ENCODE peak calls at places on chromosomes 6 and 20, in six cellular contexts. H, E, P, M, N and I are unnamed samples.

GRCh38 chr6:111663692-111664564 is 58.2 kb upstream of the TRAF3IP2 start:
- DNase-seq in H (peak; percentile 97), E (peak; percentile 38), P (peak; percentile 74), M (no peak), N (peak; percentile 74), I (no peak)

GRCh38 chr6:56155634-56156141 is 91.7 kb downstream of the COL21A1 start:
- DNase-seq in H (no peak), N (no peak), M (no peak), P (no peak), E (no peak), I (no peak)

GRCh38 chr20:62356143-62356947 is 10.8 kb downstream of the LAMA5 start:
- DNase-seq in E (no peak), H (peak; percentile 55), N (peak; percentile 61), P (peak; percentile 80), M (no peak), I (no peak)

GRCh38 chr6:111939902-111940301 is 66.7 kb upstream of the FYN start:
- DNase-seq in M (no peak), N (no peak), E (no peak), P (no peak), H (no peak), I (no peak)

GRCh38 chr6:336159-337114 is 44.1 kb downstream of the DUSP22 start:
- DNase-seq in M (no peak), N (peak; percentile 12), P (peak; percentile 50), E (no peak), H (no peak), I (no peak)

GRCh38 chr6:144215402-144215931 is 65.2 kb downstream of the STX11 start:
- DNase-seq in P (peak; percentile 64), N (peak; percentile 34), M (peak; percentile 53), H (peak; percentile 52), E (no peak), I (peak; percentile 22)

GRCh38 chr6:22785036-22785435 is 215.7 kb downstream of the HDGFL1 start:
- DNase-seq in M (no peak), P (no peak), N (no peak), E (peak; percentile 38), H (no peak), I (peak; percentile 23)

GRCh38 chr6:156771047-156771446 is 6.1 kb upstream of the ARID1B start:
- DNase-seq in N (no peak), H (no peak), P (no peak), E (peak; percentile 47), M (no peak), I (no peak)

GRCh38 chr6:33978593-33979150 is 167.2 kb downstream of the GRM4 start:
- DNase-seq in E (no peak), H (peak; percentile 52), M (peak; percentile 40), N (no peak), P (no peak), I (peak; percentile 3)

GRCh38 chr20:53914861-53915458 is 155.4 kb downstream of the BCAS1 start:
- DNase-seq in E (no peak), H (peak; percentile 59), P (no peak), M (no peak), N (no peak), I (no peak)
- H3K4me3 ChIP-seq in E (no peak overlapping the region), H (peak overlapping the region; percentile 87), P (peak overlapping the region; percentile 20), M (peak overlapping the region; percentile 53), N (peak overlapping the region; percentile 74), I (peak overlapping the region; percentile 29)

GRCh38 chr6:36836771-36837339 is 2.4 kb downstream of the CPNE5 start:
- DNase-seq in M (no peak), E (no peak), H (no peak), N (no peak), P (no peak), I (no peak)
- H3K27me3 ChIP-seq in M (peaks cover 15% of the 10 kb centered on the region), E (peaks cover 59% of the 10 kb centered on the region), H (peaks cover 71% of the 10 kb centered on the region), N (peaks cover 20% of the 10 kb centered on the region), P (no peaks in the 10 kb centered on the region), I (peaks cover 5% of the 10 kb centered on the region)

DNA sequence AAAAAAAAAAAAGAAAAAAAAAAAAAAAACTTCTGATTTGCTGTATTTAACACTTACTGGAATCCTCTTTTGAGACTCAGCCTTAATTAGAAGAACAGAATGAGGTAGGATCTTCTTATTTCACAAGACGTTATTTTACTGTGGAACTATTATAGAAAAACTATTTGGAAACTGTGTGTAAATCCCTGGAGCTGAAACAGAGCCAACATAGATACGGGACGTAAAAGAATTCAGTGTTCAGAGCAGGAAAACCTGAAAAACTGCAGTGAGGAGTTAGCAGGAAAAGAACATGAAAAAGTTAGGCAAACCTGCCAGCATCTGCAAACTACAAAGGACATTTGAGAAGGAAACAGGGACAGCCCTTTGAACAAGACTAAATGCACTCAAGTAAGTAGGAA is 3.4 kb upstream of the ZNF217 start:
- DNase-seq in P (no peak), N (no peak), M (peak; percentile 27), E (no peak), H (peak; percentile 39), I (peak; percentile 2)
- H3K4me3 ChIP-seq in P (no peak overlapping the region), N (no peak overlapping the region), M (peak overlapping the region; percentile 12), E (no peak overlapping the region), H (peak overlapping the region; percentile 100), I (no peak overlapping the region)

DNA sequence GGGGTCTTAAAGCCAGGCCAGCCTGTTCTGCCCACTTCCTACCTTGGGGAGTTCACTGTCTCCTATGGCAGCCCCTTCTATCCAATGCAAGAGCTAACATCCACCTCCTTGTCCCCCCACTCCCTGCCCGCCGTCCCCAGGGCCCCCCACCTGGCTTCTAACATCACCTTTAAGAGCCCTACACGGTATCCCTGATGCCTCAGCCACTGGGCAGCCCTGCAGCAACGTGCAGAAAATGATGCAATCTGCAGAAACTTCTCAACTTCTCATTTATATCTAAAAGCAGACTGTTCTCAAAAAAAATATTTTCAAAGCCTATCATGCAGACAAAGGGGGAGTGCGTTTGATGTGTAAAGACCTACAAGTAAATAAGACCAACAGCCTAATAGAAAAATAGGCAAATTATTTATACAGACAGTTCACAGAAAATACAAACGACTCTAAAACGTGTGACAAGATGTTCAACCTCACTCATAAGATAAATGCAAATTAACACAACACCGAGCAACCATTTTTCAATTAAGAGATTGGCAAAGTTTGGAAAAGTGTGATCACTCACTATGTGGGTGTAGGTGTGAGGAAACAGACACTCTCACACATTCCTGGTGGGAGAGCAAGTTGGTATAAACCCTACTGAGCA is 15.2 kb upstream of the HCK start:
- DNase-seq in M (no peak), E (peak; percentile 47), N (no peak), P (no peak), H (no peak), I (no peak)
- H3K27me3 ChIP-seq in M (no peaks in the 10 kb centered on the region), E (peaks cover 73% of the 10 kb centered on the region), N (peaks cover 44% of the 10 kb centered on the region), P (no peaks in the 10 kb centered on the region), H (peaks cover 17% of the 10 kb centered on the region), I (peaks cover 18% of the 10 kb centered on the region)

GRCh38 chr6:54718541-54719023 is 128.0 kb upstream of the FAM83B start:
- DNase-seq in H (no peak), M (peak; percentile 64), E (no peak), N (no peak), P (no peak), I (peak; percentile 64)
- H3K4me3 ChIP-seq in H (peak overlapping the region; percentile 24), M (no peak overlapping the region), E (no peak overlapping the region), N (no peak overlapping the region), P (no peak overlapping the region), I (no peak overlapping the region)

GRCh38 chr6:114810468-114810867 is 467.6 kb upstream of the HS3ST5 start:
- DNase-seq in N (no peak), P (no peak), E (no peak), M (no peak), H (no peak), I (no peak)
- H3K27me3 ChIP-seq in N (no peaks in the 10 kb centered on the region), P (no peaks in the 10 kb centered on the region), E (no peaks in the 10 kb centered on the region), M (no peaks in the 10 kb centered on the region), H (no peaks in the 10 kb centered on the region), I (no peaks in the 10 kb centered on the region)

GRCh38 chr6:107822154-107823046 is 1.7 kb downstream of the SCML4 start:
- DNase-seq in N (no peak), M (no peak), E (no peak), P (no peak), H (peak; percentile 35), I (no peak)

GRCh38 chr6:107819976-107820551 is 4.0 kb downstream of the SCML4 start:
- DNase-seq in H (peak; percentile 74), E (peak; percentile 1), P (no peak), N (no peak), M (no peak), I (no peak)

GRCh38 chr6:107821591-107821990 is 2.5 kb downstream of the SCML4 start:
- DNase-seq in P (no peak), E (no peak), N (no peak), H (peak; percentile 40), M (no peak), I (no peak)

GRCh38 chr6:107819217-107819616 is 4.9 kb downstream of the SCML4 start:
- DNase-seq in M (no peak), E (no peak), P (no peak), N (no peak), H (peak; percentile 5), I (no peak)

GRCh38 chr6:107820571-107821261 is 3.4 kb downstream of the SCML4 start:
- DNase-seq in M (no peak), N (no peak), H (peak; percentile 49), E (no peak), P (no peak), I (peak; percentile 44)
- H3K4me3 ChIP-seq in M (no peak overlapping the region), N (peak overlapping the region; percentile 41), H (peak overlapping the region; percentile 1), E (peak overlapping the region; percentile 8), P (peak overlapping the region; percentile 5), I (no peak overlapping the region)

GRCh38 chr6:161010418-161010817 is 18.8 kb downstream of the MAP3K4 start:
- DNase-seq in N (no peak), P (no peak), H (no peak), M (no peak), E (peak; percentile 89), I (no peak)
- H3K27me3 ChIP-seq in N (no peaks in the 10 kb centered on the region), P (no peaks in the 10 kb centered on the region), H (no peaks in the 10 kb centered on the region), M (no peaks in the 10 kb centered on the region), E (peaks cover 5% of the 10 kb centered on the region), I (no peaks in the 10 kb centered on the region)

DNA sequence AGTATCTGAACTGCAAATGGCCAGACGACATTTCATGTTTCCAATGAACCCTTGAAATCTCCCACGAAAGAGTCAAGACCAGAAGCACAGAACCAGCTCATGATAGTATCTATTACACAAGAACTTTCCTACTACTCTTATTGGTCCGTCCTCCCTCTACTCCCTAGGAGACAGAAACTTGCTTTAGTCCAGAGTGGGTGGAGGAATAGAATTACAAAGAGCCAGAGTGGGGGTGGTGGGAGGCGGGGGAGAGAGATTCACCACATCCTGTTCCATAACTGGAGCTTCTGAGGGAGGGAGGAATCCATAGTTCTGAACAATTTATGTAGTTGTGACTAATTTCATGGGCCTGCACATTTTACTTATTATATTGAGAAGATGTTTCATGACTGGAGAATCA is 18.5 kb upstream of the WFDC10A start:
- DNase-seq in M (no peak), H (no peak), E (peak; percentile 75), P (no peak), N (no peak), I (no peak)
- H3K4me3 ChIP-seq in M (no peak overlapping the region), H (no peak overlapping the region), E (no peak overlapping the region), P (no peak overlapping the region), N (no peak overlapping the region), I (no peak overlapping the region)

GRCh38 chr6:41647061-41647511 is 8.8 kb downstream of the MDFI start:
- DNase-seq in N (no peak), M (no peak), E (no peak), H (no peak), P (peak; percentile 33), I (no peak)

GRCh38 chr6:41649596-41649995 is 11.3 kb downstream of the MDFI start:
- DNase-seq in E (no peak), P (peak; percentile 16), N (no peak), M (no peak), H (no peak), I (no peak)

GRCh38 chr6:41648921-41649320 is 10.7 kb downstream of the MDFI start:
- DNase-seq in M (no peak), H (no peak), P (peak; percentile 26), E (no peak), N (no peak), I (no peak)

GRCh38 chr6:41646026-41646795 is 7.9 kb downstream of the MDFI start:
- DNase-seq in E (no peak), P (peak; percentile 24), M (no peak), H (peak; percentile 38), N (no peak), I (no peak)

GRCh38 chr6:41648070-41648585 is 9.9 kb downstream of the MDFI start:
- DNase-seq in P (peak; percentile 20), M (no peak), N (no peak), H (no peak), E (no peak), I (no peak)
- H3K27me3 ChIP-seq in P (no peaks in the 10 kb centered on the region), M (no peaks in the 10 kb centered on the region), N (peaks cover 32% of the 10 kb centered on the region), H (no peaks in the 10 kb centered on the region), E (peaks cover 60% of the 10 kb centered on the region), I (no peaks in the 10 kb centered on the region)